ENCODE peak calls at places on chromosomes 11 and 22, in five cellular contexts. V is GM13977; Y is stimulated activated CD4-positive, alpha-beta T cell treated with anti-CD3 and anti-CD28 coated beads, Interleukin-4, amount 100 ng/mL, for 48 hours; W is pulmonary artery endothelial cell; X is central memory CD4-positive, alpha-beta T cell. M is an unnamed sample.

GRCh38 chr22:42820075-42820763 is 36.9 kb downstream of the ARFGAP3 start:
- DNase-seq in X (peak), Y (no peak), W (no peak), V (no peak), M (peak)

GRCh38 chr11:32437406-32438345 is 2.3 kb upstream of the WT1 start:
- DNase-seq in Y (no peak), W (no peak), V (no peak), X (no peak), M (no peak)

GRCh38 chr22:31912402-31912733 is 32.0 kb upstream of the YWHAH start:
- DNase-seq in V (no peak), X (no peak), W (no peak), Y (no peak), M (no peak)

GRCh38 chr11:62842171-62842717 is 2.9 kb upstream of the WDR74 start:
- DNase-seq in X (no peak), Y (no peak), W (no peak), V (no peak), M (no peak)

GRCh38 chr11:18080451-18080850 is 25.4 kb downstream of the SAAL1 start:
- DNase-seq in Y (no peak), V (no peak), X (no peak), W (peak), M (peak)

GRCh38 chr11:115566185-115566765 is 62.1 kb upstream of the CADM1 start:
- DNase-seq in W (no peak), V (no peak), Y (no peak), X (no peak), M (no peak)

GRCh38 chr11:77178150-77178549 is 50.1 kb downstream of the MYO7A start:
- DNase-seq in W (no peak), V (no peak), Y (no peak), X (no peak), M (no peak)

GRCh38 chr22:32337015-32337414 is 20.7 kb upstream of the RFPL3 start:
- DNase-seq in Y (no peak), W (no peak), V (no peak), X (no peak), M (no peak)

GRCh38 chr11:61718613-61719302 is 33.7 kb upstream of the MYRF start:
- DNase-seq in W (peak), X (no peak), V (no peak), Y (no peak), M (no peak)

GRCh38 chr22:47374273-47374771 is 611.9 kb downstream of the TBC1D22A start:
- DNase-seq in X (no peak), V (no peak), W (no peak), Y (no peak), M (no peak)

GRCh38 chr22:26784772-26785171 is 127.4 kb downstream of the MIAT start:
- DNase-seq in Y (no peak), V (no peak), X (no peak), W (no peak), M (no peak)

GRCh38 chr11:128174465-128175101 is 412.8 kb downstream of the ETS1 start:
- DNase-seq in X (no peak), V (no peak), Y (no peak), W (no peak), M (peak)

GRCh38 chr11:69008774-69009440 is 4.1 kb downstream of the MRGPRF start:
- DNase-seq in X (no peak), W (no peak), Y (no peak), V (no peak), M (no peak)

GRCh38 chr11:71470956-71471355 is 18.0 kb downstream of the NADSYN1 start:
- DNase-seq in W (no peak), X (no peak), Y (no peak), V (no peak), M (no peak)

GRCh38 chr11:4511846-4512245 is 29.4 kb downstream of the OR52K1 start:
- DNase-seq in V (no peak), X (no peak), W (no peak), Y (no peak), M (no peak)

GRCh38 chr22:22877523-22878210 is 9.9 kb upstream of the IGLL5 start:
- DNase-seq in X (peak), Y (peak), V (no peak), W (no peak), M (no peak)

GRCh38 chr11:93005239-93005638 is 35.8 kb downstream of the MTNR1B start:
- DNase-seq in V (no peak), Y (no peak), W (no peak), X (no peak), M (no peak)

GRCh38 chr11:117733311-117733710 is 63.7 kb downstream of the DSCAML1 start:
- DNase-seq in Y (no peak), V (no peak), W (no peak), X (no peak), M (no peak)

GRCh38 chr22:50274311-50274710 is 4.1 kb upstream of the MAPK11 start:
- DNase-seq in V (peak), Y (peak), W (no peak), X (peak), M (peak)

GRCh38 chr11:114219559-114220349 is 76.4 kb upstream of the NNMT start:
- DNase-seq in Y (no peak), X (no peak), V (no peak), W (peak), M (peak)

GRCh38 chr11:128196235-128196634 is 391.1 kb downstream of the ETS1 start:
- DNase-seq in V (no peak), W (no peak), X (no peak), Y (no peak), M (no peak)

GRCh38 chr11:5297671-5298070 is 4.1 kb downstream of the OR51B4 start:
- DNase-seq in W (no peak), X (no peak), V (no peak), Y (no peak), M (no peak)

GRCh38 chr22:36577019-36577418 is 48.1 kb upstream of the EIF3D start:
- DNase-seq in V (no peak), Y (no peak), W (no peak), X (no peak), M (no peak)

GRCh38 chr11:117629891-117630538 is 167.0 kb downstream of the DSCAML1 start:
- DNase-seq in W (no peak), X (no peak), Y (no peak), V (no peak), M (no peak)

GRCh38 chr22:27614291-27615007 is 187.1 kb downstream of the MN1 start:
- DNase-seq in X (no peak), V (no peak), W (no peak), Y (no peak), M (no peak)

GRCh38 chr11:30902929-30903328 is 316.8 kb upstream of the MPPED2 start:
- DNase-seq in W (no peak), Y (no peak), X (no peak), V (no peak), M (no peak)

GRCh38 chr11:66855574-66856495 is 1.0 kb upstream of the LRFN4 start:
- DNase-seq in Y (peak), X (peak), W (peak), V (peak), M (peak)

GRCh38 chr22:27990879-27991278 is 71.8 kb upstream of the PITPNB start:
- DNase-seq in W (no peak), Y (no peak), X (no peak), V (peak), M (peak)

GRCh38 chr11:127950162-127950561 is 637.2 kb downstream of the ETS1 start:
- DNase-seq in X (no peak), W (no peak), V (no peak), Y (no peak), M (no peak)

GRCh38 chr11:124094731-124095130 is 20.5 kb upstream of the VWA5A start:
- DNase-seq in W (no peak), X (no peak), V (no peak), Y (no peak), M (no peak)

GRCh38 chr11:83256602-83257340 is 29.4 kb downstream of the CCDC90B start:
- DNase-seq in V (no peak), Y (no peak), W (no peak), X (no peak), M (no peak)

GRCh38 chr22:50178471-50178864 is 7.2 kb upstream of the TRABD start:
- DNase-seq in V (no peak), X (no peak), Y (no peak), W (no peak), M (no peak)

GRCh38 chr11:77065878-77066228 is 918 bp upstream of the CAPN5 start:
- DNase-seq in Y (no peak), X (no peak), V (no peak), W (no peak), M (no peak)

M was measured in dermis microvascular lymphatic vessel endothelial cell.